ENCODE peak calls at places on chromosome 12, in six cellular contexts. One of them, this sample, is unnamed.

GRCh38 chr12:121237415-121237814 is 27.5 kb downstream of the P2RX4 start:
- DNase-seq in T-cell: no peak
- DNase-seq in RCC 7860: no peak
- DNase-seq in Kasumi-1: no peak
- DNase-seq in glomerular endothelial cell: no peak
- DNase-seq in spleen: no peak
- DNase-seq in this sample: no peak

GRCh38 chr12:127381043-127381668 is 885.8 kb upstream of the TMEM132C start:
- DNase-seq in T-cell: no peak
- DNase-seq in RCC 7860: no peak
- DNase-seq in Kasumi-1: no peak
- DNase-seq in glomerular endothelial cell: no peak
- DNase-seq in spleen: no peak
- DNase-seq in this sample: no peak

GRCh38 chr12:104515899-104516298 is 59.2 kb downstream of the CHST11 start:
- DNase-seq in T-cell: no peak
- DNase-seq in RCC 7860: no peak
- DNase-seq in Kasumi-1: no peak
- DNase-seq in glomerular endothelial cell: no peak
- DNase-seq in spleen: no peak
- DNase-seq in this sample: no peak

GRCh38 chr12:63944586-63945228 is 100.2 kb downstream of the SRGAP1 start:
- DNase-seq in T-cell: no peak
- DNase-seq in RCC 7860: no peak
- DNase-seq in Kasumi-1: peak
- DNase-seq in glomerular endothelial cell: no peak
- DNase-seq in spleen: no peak
- DNase-seq in this sample: no peak

GRCh38 chr12:57069522-57069921 is 9.1 kb downstream of the NEMP1 start:
- DNase-seq in T-cell: peak
- DNase-seq in RCC 7860: peak
- DNase-seq in Kasumi-1: peak
- DNase-seq in glomerular endothelial cell: peak
- DNase-seq in spleen: no peak
- DNase-seq in this sample: no peak

GRCh38 chr12:55725556-55725955 is 3.3 kb downstream of the CD63 start:
- DNase-seq in T-cell: no peak
- DNase-seq in RCC 7860: no peak
- DNase-seq in Kasumi-1: no peak
- DNase-seq in glomerular endothelial cell: no peak
- DNase-seq in spleen: no peak
- DNase-seq in this sample: no peak

GRCh38 chr12:70661762-70662161 is 24.5 kb upstream of the PTPRB start:
- DNase-seq in T-cell: no peak
- DNase-seq in RCC 7860: peak
- DNase-seq in Kasumi-1: no peak
- DNase-seq in glomerular endothelial cell: peak
- DNase-seq in spleen: no peak
- DNase-seq in this sample: no peak

GRCh38 chr12:55706840-55707671 is 648 bp downstream of the ITGA7 start:
- DNase-seq in T-cell: no peak
- DNase-seq in RCC 7860: no peak
- DNase-seq in Kasumi-1: no peak
- DNase-seq in glomerular endothelial cell: no peak
- DNase-seq in spleen: peak
- DNase-seq in this sample: no peak

GRCh38 chr12:46365951-46366379 is 6.6 kb downstream of the SLC38A2 start:
- DNase-seq in T-cell: no peak
- DNase-seq in RCC 7860: no peak
- DNase-seq in Kasumi-1: no peak
- DNase-seq in glomerular endothelial cell: no peak
- DNase-seq in spleen: no peak
- DNase-seq in this sample: no peak

GRCh38 chr12:115916910-115917668 is 360.4 kb downstream of the MED13L start:
- DNase-seq in T-cell: peak
- DNase-seq in RCC 7860: no peak
- DNase-seq in Kasumi-1: peak
- DNase-seq in glomerular endothelial cell: no peak
- DNase-seq in spleen: peak
- DNase-seq in this sample: peak

GRCh38 chr12:101619026-101619827 is 24.5 kb downstream of the MYBPC1 start:
- DNase-seq in T-cell: no peak
- DNase-seq in RCC 7860: no peak
- DNase-seq in Kasumi-1: no peak
- DNase-seq in glomerular endothelial cell: no peak
- DNase-seq in spleen: no peak
- DNase-seq in this sample: no peak

This sample was measured in cardiac septum.